ENCODE peak calls at places on chromosomes 16 and 17, in six cellular contexts. One of them, this sample, is unnamed.

GRCh38 chr17:42010898-42011516 is 6.2 kb downstream of the DNAJC7 start:
- DNase-seq in choroid plexus epithelial cell: peak
- DNase-seq in GF-D8: no peak
- DNase-seq in activated T-cell treated with anti-CD3 and anti-CD28 coated beads for 4 hours: no peak
- DNase-seq in AG09319: no peak
- DNase-seq in pancreas: no peak
- DNase-seq in this sample: no peak

GRCh38 chr17:7632492-7632894 is 2.6 kb downstream of the SHBG start:
- DNase-seq in activated T-cell treated with anti-CD3 and anti-CD28 coated beads for 4 hours: no peak
- DNase-seq in pancreas: no peak
- DNase-seq in AG09319: peak
- DNase-seq in GF-D8: no peak
- DNase-seq in choroid plexus epithelial cell: peak
- DNase-seq in this sample: no peak

GRCh38 chr17:36931697-36932382 is 5.4 kb upstream of the LHX1 start:
- DNase-seq in GF-D8: no peak
- DNase-seq in choroid plexus epithelial cell: no peak
- DNase-seq in activated T-cell treated with anti-CD3 and anti-CD28 coated beads for 4 hours: no peak
- DNase-seq in AG09319: no peak
- DNase-seq in pancreas: peak
- DNase-seq in this sample: no peak

GRCh38 chr16:11801481-11802021 is 4.5 kb upstream of the ZC3H7A start:
- DNase-seq in pancreas: peak
- DNase-seq in activated T-cell treated with anti-CD3 and anti-CD28 coated beads for 4 hours: no peak
- DNase-seq in GF-D8: no peak
- DNase-seq in AG09319: no peak
- DNase-seq in choroid plexus epithelial cell: peak
- DNase-seq in this sample: no peak

GRCh38 chr16:29126057-29126494 is 141.2 kb downstream of the LAT start:
- DNase-seq in GF-D8: peak
- DNase-seq in choroid plexus epithelial cell: no peak
- DNase-seq in pancreas: no peak
- DNase-seq in activated T-cell treated with anti-CD3 and anti-CD28 coated beads for 4 hours: no peak
- DNase-seq in AG09319: no peak
- DNase-seq in this sample: no peak

GRCh38 chr17:37770631-37771518 is 26.0 kb upstream of the HNF1B start:
- DNase-seq in choroid plexus epithelial cell: peak
- DNase-seq in GF-D8: no peak
- DNase-seq in activated T-cell treated with anti-CD3 and anti-CD28 coated beads for 4 hours: no peak
- DNase-seq in AG09319: peak
- DNase-seq in pancreas: peak
- DNase-seq in this sample: no peak

GRCh38 chr16:82704369-82704768 is 77.6 kb downstream of the CDH13 start:
- DNase-seq in activated T-cell treated with anti-CD3 and anti-CD28 coated beads for 4 hours: no peak
- DNase-seq in AG09319: no peak
- DNase-seq in choroid plexus epithelial cell: no peak
- DNase-seq in GF-D8: no peak
- DNase-seq in pancreas: no peak
- DNase-seq in this sample: no peak

GRCh38 chr17:17413821-17414220 is 63.0 kb upstream of the MED9 start:
- DNase-seq in AG09319: no peak
- DNase-seq in activated T-cell treated with anti-CD3 and anti-CD28 coated beads for 4 hours: no peak
- DNase-seq in pancreas: no peak
- DNase-seq in GF-D8: no peak
- DNase-seq in choroid plexus epithelial cell: no peak
- DNase-seq in this sample: no peak

GRCh38 chr17:49957350-49957749 is 11.6 kb upstream of the DLX4 start:
- DNase-seq in GF-D8: no peak
- DNase-seq in AG09319: no peak
- DNase-seq in choroid plexus epithelial cell: no peak
- DNase-seq in pancreas: no peak
- DNase-seq in activated T-cell treated with anti-CD3 and anti-CD28 coated beads for 4 hours: no peak
- DNase-seq in this sample: no peak

GRCh38 chr17:81350320-81350686 is 45.0 kb upstream of the BAHCC1 start:
- DNase-seq in GF-D8: no peak
- DNase-seq in activated T-cell treated with anti-CD3 and anti-CD28 coated beads for 4 hours: no peak
- DNase-seq in choroid plexus epithelial cell: no peak
- DNase-seq in AG09319: no peak
- DNase-seq in pancreas: no peak
- DNase-seq in this sample: no peak

GRCh38 chr16:59634951-59635350 is 900.8 kb upstream of the GOT2 start:
- DNase-seq in choroid plexus epithelial cell: peak
- DNase-seq in pancreas: no peak
- DNase-seq in activated T-cell treated with anti-CD3 and anti-CD28 coated beads for 4 hours: no peak
- DNase-seq in AG09319: no peak
- DNase-seq in GF-D8: no peak
- DNase-seq in this sample: no peak

GRCh38 chr17:61591018-61591417 is at the start of gene NACA2:
- DNase-seq in AG09319: no peak
- DNase-seq in GF-D8: no peak
- DNase-seq in activated T-cell treated with anti-CD3 and anti-CD28 coated beads for 4 hours: no peak
- DNase-seq in choroid plexus epithelial cell: no peak
- DNase-seq in pancreas: no peak
- DNase-seq in this sample: no peak

GRCh38 chr16:84013787-84014569 is 28.6 kb downstream of the SLC38A8 start:
- DNase-seq in pancreas: peak
- DNase-seq in activated T-cell treated with anti-CD3 and anti-CD28 coated beads for 4 hours: peak
- DNase-seq in AG09319: no peak
- DNase-seq in choroid plexus epithelial cell: peak
- DNase-seq in GF-D8: no peak
- DNase-seq in this sample: peak

GRCh38 chr17:28144019-28144418 is 101.5 kb downstream of the NLK start:
- DNase-seq in choroid plexus epithelial cell: no peak
- DNase-seq in GF-D8: no peak
- DNase-seq in activated T-cell treated with anti-CD3 and anti-CD28 coated beads for 4 hours: no peak
- DNase-seq in AG09319: no peak
- DNase-seq in pancreas: no peak
- DNase-seq in this sample: no peak

GRCh38 chr17:77544347-77544746 is 403.6 kb downstream of the SEC14L1 start:
- DNase-seq in GF-D8: no peak
- DNase-seq in choroid plexus epithelial cell: no peak
- DNase-seq in AG09319: no peak
- DNase-seq in pancreas: no peak
- DNase-seq in activated T-cell treated with anti-CD3 and anti-CD28 coated beads for 4 hours: no peak
- DNase-seq in this sample: no peak

GRCh38 chr16:63080736-63081135 is 1044.5 kb upstream of the CDH8 start:
- DNase-seq in choroid plexus epithelial cell: no peak
- DNase-seq in GF-D8: no peak
- DNase-seq in pancreas: no peak
- DNase-seq in activated T-cell treated with anti-CD3 and anti-CD28 coated beads for 4 hours: no peak
- DNase-seq in AG09319: no peak
- DNase-seq in this sample: no peak

GRCh38 chr17:41793749-41794602 is 7.5 kb upstream of the JUP start:
- DNase-seq in choroid plexus epithelial cell: peak
- DNase-seq in GF-D8: no peak
- DNase-seq in pancreas: no peak
- DNase-seq in activated T-cell treated with anti-CD3 and anti-CD28 coated beads for 4 hours: no peak
- DNase-seq in AG09319: no peak
- DNase-seq in this sample: no peak

GRCh38 chr17:78991906-78992532 is 12.3 kb upstream of the LGALS3BP start:
- DNase-seq in GF-D8: no peak
- DNase-seq in pancreas: peak
- DNase-seq in activated T-cell treated with anti-CD3 and anti-CD28 coated beads for 4 hours: no peak
- DNase-seq in AG09319: no peak
- DNase-seq in choroid plexus epithelial cell: no peak
- DNase-seq in this sample: no peak

GRCh38 chr16:840561-841454 is 40.3 kb upstream of the GNG13 start:
- DNase-seq in GF-D8: no peak
- DNase-seq in activated T-cell treated with anti-CD3 and anti-CD28 coated beads for 4 hours: no peak
- DNase-seq in pancreas: no peak
- DNase-seq in choroid plexus epithelial cell: no peak
- DNase-seq in AG09319: no peak
- DNase-seq in this sample: no peak

GRCh38 chr17:46774108-46774737 is 44.3 kb downstream of the WNT3 start:
- DNase-seq in activated T-cell treated with anti-CD3 and anti-CD28 coated beads for 4 hours: no peak
- DNase-seq in AG09319: no peak
- DNase-seq in choroid plexus epithelial cell: no peak
- DNase-seq in pancreas: peak
- DNase-seq in GF-D8: no peak
- DNase-seq in this sample: no peak

GRCh38 chr17:68514809-68515208 is 2.6 kb downstream of the PRKAR1A start:
- DNase-seq in pancreas: no peak
- DNase-seq in choroid plexus epithelial cell: peak
- DNase-seq in activated T-cell treated with anti-CD3 and anti-CD28 coated beads for 4 hours: no peak
- DNase-seq in AG09319: no peak
- DNase-seq in GF-D8: no peak
- DNase-seq in this sample: no peak

GRCh38 chr17:77127735-77128361 is 12.9 kb upstream of the SEC14L1 start:
- DNase-seq in choroid plexus epithelial cell: peak
- DNase-seq in activated T-cell treated with anti-CD3 and anti-CD28 coated beads for 4 hours: peak
- DNase-seq in AG09319: no peak
- DNase-seq in GF-D8: peak
- DNase-seq in pancreas: no peak
- DNase-seq in this sample: peak

GRCh38 chr17:50274142-50274944 is at the start of gene TMEM92:
- DNase-seq in activated T-cell treated with anti-CD3 and anti-CD28 coated beads for 4 hours: no peak
- DNase-seq in pancreas: peak
- DNase-seq in choroid plexus epithelial cell: no peak
- DNase-seq in GF-D8: no peak
- DNase-seq in AG09319: no peak
- DNase-seq in this sample: no peak

GRCh38 chr17:42202159-42202558 is 7.9 kb upstream of the GHDC start:
- DNase-seq in activated T-cell treated with anti-CD3 and anti-CD28 coated beads for 4 hours: no peak
- DNase-seq in GF-D8: no peak
- DNase-seq in AG09319: no peak
- DNase-seq in pancreas: no peak
- DNase-seq in choroid plexus epithelial cell: no peak
- DNase-seq in this sample: no peak

GRCh38 chr16:86685071-86685470 is 106.7 kb downstream of the FOXL1 start:
- DNase-seq in GF-D8: no peak
- DNase-seq in choroid plexus epithelial cell: no peak
- DNase-seq in activated T-cell treated with anti-CD3 and anti-CD28 coated beads for 4 hours: no peak
- DNase-seq in AG09319: no peak
- DNase-seq in pancreas: no peak
- DNase-seq in this sample: no peak

GRCh38 chr16:29816694-29817441 is 916 bp downstream of the PAGR1 start:
- DNase-seq in activated T-cell treated with anti-CD3 and anti-CD28 coated beads for 4 hours: no peak
- DNase-seq in pancreas: peak
- DNase-seq in AG09319: no peak
- DNase-seq in choroid plexus epithelial cell: peak
- DNase-seq in GF-D8: peak
- DNase-seq in this sample: peak

GRCh38 chr17:48148029-48148759 is 40.6 kb downstream of the SNX11 start:
- DNase-seq in GF-D8: peak
- DNase-seq in choroid plexus epithelial cell: no peak
- DNase-seq in AG09319: no peak
- DNase-seq in pancreas: no peak
- DNase-seq in activated T-cell treated with anti-CD3 and anti-CD28 coated beads for 4 hours: no peak
- DNase-seq in this sample: no peak

GRCh38 chr17:7590743-7591142 is 849 bp upstream of the SOX15 start:
- DNase-seq in activated T-cell treated with anti-CD3 and anti-CD28 coated beads for 4 hours: no peak
- DNase-seq in choroid plexus epithelial cell: peak
- DNase-seq in pancreas: no peak
- DNase-seq in AG09319: no peak
- DNase-seq in GF-D8: no peak
- DNase-seq in this sample: no peak

GRCh38 chr17:27608330-27609230 is 22.4 kb upstream of the LGALS9 start:
- DNase-seq in pancreas: no peak
- DNase-seq in activated T-cell treated with anti-CD3 and anti-CD28 coated beads for 4 hours: no peak
- DNase-seq in GF-D8: no peak
- DNase-seq in choroid plexus epithelial cell: no peak
- DNase-seq in AG09319: no peak
- DNase-seq in this sample: no peak

GRCh38 chr16:66262253-66263167 is 104.0 kb upstream of the CDH5 start:
- DNase-seq in activated T-cell treated with anti-CD3 and anti-CD28 coated beads for 4 hours: no peak
- DNase-seq in GF-D8: no peak
- DNase-seq in choroid plexus epithelial cell: peak
- DNase-seq in pancreas: no peak
- DNase-seq in AG09319: no peak
- DNase-seq in this sample: no peak

GRCh38 chr17:82820278-82821251 is 19.3 kb downstream of the ZNF750 start:
- DNase-seq in GF-D8: no peak
- DNase-seq in pancreas: no peak
- DNase-seq in AG09319: no peak
- DNase-seq in activated T-cell treated with anti-CD3 and anti-CD28 coated beads for 4 hours: no peak
- DNase-seq in choroid plexus epithelial cell: no peak
- DNase-seq in this sample: no peak